ENCODE peak calls at places on chromosomes 11 and 22, in four cellular contexts. O is uterus, X is thyroid gland, Z is adrenal gland. W is an unnamed sample. For H3K27me3 and H3K9me3, the result is how much of the 10 kb centered on the place peaks cover.

GRCh38 chr11:78161937-78162336 is 22.5 kb upstream of the ALG8 start:
- DNase-seq in O (peak), Z (peak), X (peak), W (no peak)

GRCh38 chr11:19711911-19712280 is 741 bp upstream of the NAV2 start:
- DNase-seq in Z (no peak), X (peak), O (peak), W (peak)

GRCh38 chr11:108216988-108217387 is 5.5 kb downstream of the NPAT start:
- DNase-seq in X (no peak), Z (no peak), O (no peak), W (no peak)

GRCh38 chr22:29028468-29028867 is 33.2 kb downstream of the C22orf31 start:
- DNase-seq in Z (no peak), X (no peak), O (no peak), W (no peak)

GRCh38 chr22:50599816-50600454 is 658 bp upstream of the MAPK8IP2 start:
- DNase-seq in O (peak), Z (peak), X (peak), W (no peak)

GRCh38 chr11:2525166-2525861 is 80.5 kb downstream of the KCNQ1 start:
- DNase-seq in O (peak), Z (peak), X (peak), W (no peak)

GRCh38 chr11:79439893-79440450 is 858 bp downstream of the TENM4 start:
- DNase-seq in O (peak), Z (peak), X (peak), W (no peak)

GRCh38 chr11:15141381-15141780 is 26.7 kb downstream of the INSC start:
- DNase-seq in Z (no peak), O (no peak), X (no peak), W (no peak)

GRCh38 chr11:14114786-14115185 is 152.3 kb downstream of the SPON1 start:
- DNase-seq in X (no peak), O (no peak), Z (no peak), W (no peak)

GRCh38 chr11:2213384-2213842 is 41.8 kb upstream of the TH start:
- DNase-seq in Z (no peak), O (peak), X (no peak), W (peak)

GRCh38 chr11:110951609-110952008 is 239.4 kb upstream of the ARHGAP20 start:
- DNase-seq in Z (no peak), X (no peak), O (no peak), W (no peak)

GRCh38 chr22:16815073-16815472 is 10.1 kb downstream of the XKR3 start:
- DNase-seq in X (no peak), Z (no peak), O (no peak), W (no peak)

GRCh38 chr11:1887451-1888346 is 4.0 kb downstream of the PRR33 start:
- DNase-seq in X (no peak), Z (peak), O (no peak), W (no peak)

GRCh38 chr11:112464949-112465348 is 204.3 kb upstream of the PLET1 start:
- DNase-seq in Z (no peak), X (no peak), O (no peak), W (no peak)

GRCh38 chr11:119355091-119355843 is 8.8 kb upstream of the MFRP start:
- DNase-seq in O (no peak), Z (no peak), X (no peak), W (no peak)

GRCh38 chr11:119359365-119360229 is 13.1 kb upstream of the MFRP start:
- DNase-seq in X (no peak), O (no peak), Z (no peak), W (no peak)

GRCh38 chr11:119357069-119357468 is 10.6 kb upstream of the MFRP start:
- DNase-seq in O (no peak), Z (no peak), X (no peak), W (no peak)

GRCh38 chr11:119352857-119353260 is 6.4 kb upstream of the MFRP start:
- DNase-seq in Z (peak), O (no peak), X (peak), W (no peak)

GRCh38 chr11:119356349-119357031 is 10.0 kb upstream of the MFRP start:
- DNase-seq in Z (peak), X (peak), O (peak), W (peak)
- TF ChIP-seq CTCF in Z (peak), X (peak), O (peak), W (peak)

DNA sequence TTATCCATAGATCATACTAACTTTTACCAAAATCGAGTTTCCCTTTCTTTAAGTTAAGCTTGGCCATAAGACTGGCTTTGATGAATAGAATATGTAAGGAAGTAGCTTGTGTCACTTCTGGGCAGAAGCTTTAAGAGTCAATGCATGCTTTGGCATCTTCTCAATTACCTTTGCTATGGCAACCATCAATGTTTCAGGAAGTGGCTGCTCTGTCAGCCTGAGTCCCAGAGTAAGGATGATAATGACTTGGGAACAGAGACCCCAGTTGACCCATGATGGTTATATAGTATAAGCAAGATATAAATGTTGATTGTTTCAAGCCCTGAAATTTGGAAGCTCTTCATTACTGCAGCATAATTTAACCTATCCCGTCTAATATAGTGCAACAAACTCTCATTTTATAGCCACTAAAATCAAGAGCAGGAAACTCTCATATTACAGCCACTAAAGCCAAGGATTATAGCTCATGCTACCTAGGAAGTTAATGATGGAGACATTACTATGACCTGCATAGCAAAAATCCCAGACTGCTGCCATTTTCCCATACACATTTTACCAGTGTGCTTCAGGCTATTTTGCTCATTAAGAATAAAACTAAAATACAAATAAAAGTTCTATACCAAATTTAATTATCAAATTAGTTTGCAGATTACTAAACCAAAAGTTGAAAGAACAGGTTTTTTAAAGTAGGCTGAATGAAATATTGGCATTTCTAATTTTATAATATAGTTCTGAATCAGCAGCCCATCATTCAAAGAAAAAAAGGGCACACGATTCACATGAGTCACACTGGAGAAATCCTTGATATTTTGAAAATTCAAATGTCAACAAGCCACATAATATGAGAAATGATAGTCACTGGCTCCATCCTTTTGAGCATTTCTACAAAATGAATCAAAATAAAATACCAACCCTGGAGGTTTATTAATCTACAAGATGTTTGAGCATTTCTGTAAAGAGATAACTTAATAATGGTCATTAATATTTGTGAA is 23.8 kb downstream of the FSHB start:
- DNase-seq in O (no peak), X (no peak), Z (no peak), W (no peak)
- H3K27me3 ChIP-seq in O (under half), X (under half), Z (under half), W (under half)

DNA sequence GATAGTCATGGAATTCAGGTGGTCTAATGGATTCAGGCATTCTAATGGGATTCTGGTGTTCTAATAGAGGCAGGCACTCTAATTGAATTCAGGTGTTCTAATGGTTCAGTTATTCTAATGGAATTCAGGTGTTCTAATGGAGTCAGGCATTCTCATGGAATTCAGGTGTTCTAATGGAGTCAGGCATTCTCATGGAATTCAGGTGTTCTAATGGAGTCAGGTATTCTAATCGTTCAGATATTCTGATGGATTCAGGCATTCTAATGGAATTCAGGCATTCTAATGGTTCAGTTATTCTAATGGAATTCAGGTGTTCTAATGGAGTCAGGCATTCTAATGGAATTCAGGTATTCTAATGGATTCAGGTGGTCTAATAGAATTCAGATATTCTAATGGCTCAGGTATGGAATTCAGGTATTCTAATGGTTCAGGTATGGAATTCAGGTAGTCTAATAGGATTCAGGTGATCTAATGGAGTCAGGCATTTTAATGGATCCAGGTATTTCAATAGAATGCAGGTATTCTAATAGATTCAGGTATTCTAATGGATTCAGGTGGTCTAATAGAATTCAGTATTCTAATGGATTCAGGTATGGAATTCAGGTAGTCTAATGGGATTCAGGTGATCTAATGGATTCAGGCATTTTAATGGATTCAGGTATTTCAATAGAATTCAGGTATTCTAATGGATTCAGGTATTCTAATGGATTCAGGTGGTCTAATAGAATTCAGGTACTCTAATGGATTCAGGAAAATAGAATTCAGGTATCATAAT is 22.0 kb upstream of the PHF21B start:
- DNase-seq in O (no peak), Z (no peak), X (no peak), W (no peak)
- H3K9me3 ChIP-seq in O (under half), Z (under half), X (under half), W (under half)

GRCh38 chr11:31871310-31872073 is 60.4 kb upstream of the PAX6 start:
- DNase-seq in X (no peak), Z (no peak), O (no peak), W (no peak)
- TF ChIP-seq CTCF in X (no peak), Z (no peak), O (no peak), W (no peak)

DNA sequence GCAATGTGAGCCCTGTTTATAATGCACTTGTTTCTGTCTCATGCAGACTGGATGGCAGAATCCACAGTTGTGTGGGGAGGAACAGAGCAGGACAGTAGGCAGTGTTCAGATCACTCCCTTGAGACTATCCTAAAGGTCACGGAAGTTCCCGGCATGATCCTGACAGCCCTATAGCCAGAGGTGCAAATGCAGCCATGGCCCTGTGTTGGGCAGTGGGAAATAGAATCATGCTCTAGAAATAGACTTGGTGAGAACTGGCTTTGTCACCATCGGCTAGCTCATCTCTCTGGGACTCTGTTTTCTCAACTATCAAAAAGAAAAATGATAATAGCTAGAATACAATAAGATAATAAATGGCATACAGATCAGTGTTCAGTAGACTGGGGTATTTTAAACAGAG is 123.2 kb downstream of the FEZ1 start:
- DNase-seq in O (no peak), X (no peak), Z (no peak), W (no peak)
- H3K27me3 ChIP-seq in O (under half), X (under half), Z (under half), W (under half)

DNA sequence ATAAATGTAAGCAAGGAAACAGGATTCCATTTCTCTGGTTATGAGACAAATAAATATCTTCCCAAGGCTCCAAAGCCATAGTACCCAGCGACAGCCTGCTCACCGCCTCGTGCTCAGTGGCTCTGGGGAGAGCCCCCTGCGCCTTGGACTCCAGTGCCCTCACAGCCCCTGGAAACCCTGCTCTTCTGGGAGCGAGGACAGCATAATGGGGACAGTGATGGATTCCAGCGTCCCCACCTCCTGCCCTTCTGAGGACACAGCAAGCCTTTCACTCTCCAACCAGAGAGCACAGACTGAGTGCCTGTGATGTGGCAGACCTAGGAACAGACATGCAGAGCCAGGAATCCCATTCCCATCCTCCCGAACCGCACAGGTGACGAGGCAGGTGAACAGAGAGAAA is 660.8 kb downstream of the TBC1D22A start:
- DNase-seq in X (no peak), O (no peak), Z (no peak), W (no peak)
- H3K9me3 ChIP-seq in X (under half), O (under half), Z (under half), W (under half)

GRCh38 chr22:19431641-19432091 is at the start of gene HIRA:
- DNase-seq in X (peak), O (peak), Z (peak), W (peak)
- TF ChIP-seq CTCF in X (no peak), O (no peak), Z (no peak), W (no peak)

GRCh38 chr11:76315182-76315853 is 65.6 kb downstream of the THAP12 start:
- DNase-seq in O (no peak), Z (no peak), X (no peak), W (no peak)

GRCh38 chr11:76318744-76319384 is 62.1 kb downstream of the THAP12 start:
- DNase-seq in Z (peak), X (peak), O (peak), W (peak)

GRCh38 chr11:76317296-76317695 is 63.6 kb downstream of the THAP12 start:
- DNase-seq in X (peak), Z (no peak), O (no peak), W (no peak)

GRCh38 chr11:76314741-76315090 is 66.2 kb downstream of the THAP12 start:
- DNase-seq in Z (no peak), O (no peak), X (no peak), W (no peak)

GRCh38 chr11:76316726-76317125 is 64.2 kb downstream of the THAP12 start:
- DNase-seq in Z (no peak), X (no peak), O (no peak), W (no peak)
- H3K27me3 ChIP-seq in Z (under half), X (under half), O (under half), W (under half)

DNA sequence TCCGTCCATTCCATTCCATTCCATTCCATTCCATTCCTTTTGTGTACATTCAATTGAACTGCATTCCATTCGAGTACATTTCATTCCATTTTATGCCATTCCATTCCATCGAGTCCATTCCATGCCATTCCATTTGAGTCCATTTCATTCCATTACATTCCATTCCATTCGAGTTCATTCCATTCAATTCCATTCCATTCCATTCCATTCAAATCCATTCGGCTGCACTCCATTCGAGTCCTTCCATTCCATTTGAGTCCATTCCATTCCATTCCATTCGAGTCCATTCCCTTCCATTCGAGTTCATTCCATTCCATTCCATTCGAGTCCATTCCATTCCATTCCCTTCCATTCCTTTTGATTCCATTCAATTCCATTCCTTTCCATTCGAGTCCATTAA is 4800.6 kb upstream of the OR11H1 start:
- DNase-seq in X (no peak), O (no peak), Z (no peak), W (no peak)
- H3K9me3 ChIP-seq in X (under half), O (under half), Z (under half), W (under half)

GRCh38 chr22:27488456-27489224 is 312.9 kb downstream of the MN1 start:
- DNase-seq in X (no peak), O (no peak), Z (no peak), W (no peak)
- TF ChIP-seq CTCF in X (no peak), O (no peak), Z (no peak), W (no peak)

W was measured in prostate gland.